ENCODE peak calls at places on chromosomes 6 and 20, in four cellular contexts. V is GM20000, A is T-helper 22 cell, U is iris pigment epithelial cell. T is an unnamed sample.

GRCh38 chr6:134748484-134748883 is 201.4 kb downstream of the ALDH8A1 start:
- DNase-seq in V (no peak), A (no peak), U (no peak), T (no peak)

GRCh38 chr6:112511441-112511840 is 164.3 kb downstream of the RFPL4B start:
- DNase-seq in V (no peak), A (no peak), U (peak), T (no peak)

GRCh38 chr6:42911171-42912021 is 4.5 kb upstream of the PTCRA start:
- DNase-seq in V (no peak), A (no peak), U (peak), T (no peak)

GRCh38 chr6:20379231-20379630 is 22.4 kb upstream of the E2F3 start:
- DNase-seq in V (no peak), A (no peak), U (no peak), T (no peak)

GRCh38 chr6:128518531-128519131 is 1.8 kb downstream of the PTPRK start:
- DNase-seq in V (no peak), A (no peak), U (no peak), T (no peak)

GRCh38 chr6:40535105-40535783 is 51.9 kb downstream of the LRFN2 start:
- DNase-seq in V (no peak), A (no peak), U (no peak), T (no peak)

GRCh38 chr20:25033250-25033940 is 24.5 kb downstream of the ACSS1 start:
- DNase-seq in V (no peak), A (no peak), U (no peak), T (no peak)

GRCh38 chr20:4862661-4863060 is 138.6 kb downstream of the SLC23A2 start:
- DNase-seq in V (no peak), A (no peak), U (no peak), T (no peak)

GRCh38 chr6:62229231-62229630 is 56.8 kb downstream of the KHDRBS2 start:
- DNase-seq in V (no peak), A (no peak), U (no peak), T (no peak)

GRCh38 chr6:30641048-30641447 is 5.9 kb upstream of the C6orf136 start:
- DNase-seq in V (no peak), A (no peak), U (no peak), T (no peak)

GRCh38 chr6:134389129-134389528 is 71.2 kb upstream of the SGK1 start:
- DNase-seq in V (no peak), A (no peak), U (no peak), T (no peak)

GRCh38 chr20:61589055-61589385 is 337.0 kb downstream of the CDH4 start:
- DNase-seq in V (no peak), A (no peak), U (peak), T (no peak)

GRCh38 chr6:31579119-31579505 is 3.1 kb downstream of the LTB start:
- DNase-seq in V (no peak), A (no peak), U (no peak), T (no peak)

GRCh38 chr20:58555078-58555765 is 40.0 kb upstream of the APCDD1L start:
- DNase-seq in V (no peak), A (no peak), U (peak), T (no peak)

GRCh38 chr20:57693002-57693582 is 16.7 kb downstream of the PMEPA1 start:
- DNase-seq in V (no peak), A (no peak), U (no peak), T (no peak)

GRCh38 chr6:29507319-29507718 is 19.6 kb upstream of the MAS1L start:
- DNase-seq in V (no peak), A (no peak), U (no peak), T (no peak)

GRCh38 chr6:157058574-157058973 is 264.7 kb downstream of the TMEM242 start:
- DNase-seq in V (no peak), A (no peak), U (no peak), T (no peak)

GRCh38 chr20:59010995-59011873 is 4.2 kb upstream of the CTSZ start:
- DNase-seq in V (no peak), A (no peak), U (peak), T (peak)

GRCh38 chr6:16486661-16487060 is 248.3 kb downstream of the GMPR start:
- DNase-seq in V (no peak), A (no peak), U (no peak), T (no peak)

GRCh38 chr20:38215789-38216182 is 44.7 kb downstream of the KIAA1755 start:
- DNase-seq in V (no peak), A (no peak), U (no peak), T (no peak)

GRCh38 chr6:30152019-30152673 is 8.9 kb downstream of the TRIM10 start:
- DNase-seq in V (no peak), A (no peak), U (no peak), T (no peak)

GRCh38 chr20:53949319-53949839 is 121.0 kb downstream of the BCAS1 start:
- DNase-seq in V (peak), A (peak), U (peak), T (no peak)

GRCh38 chr6:18242062-18242851 is 22.1 kb downstream of the DEK start:
- DNase-seq in V (no peak), A (no peak), U (peak), T (no peak)

GRCh38 chr6:3534599-3534998 is 77.7 kb upstream of the SLC22A23 start:
- DNase-seq in V (no peak), A (no peak), U (peak), T (no peak)

GRCh38 chr6:135537782-135538301 is 40.3 kb upstream of the AHI1 start:
- DNase-seq in V (no peak), A (no peak), U (peak), T (no peak)

GRCh38 chr20:45911486-45912343 is at the start of gene PLTP:
- DNase-seq in V (peak), A (no peak), U (peak), T (peak)

GRCh38 chr20:61486198-61486597 is 234.1 kb downstream of the CDH4 start:
- DNase-seq in V (no peak), A (no peak), U (no peak), T (no peak)

GRCh38 chr6:44036196-44036595 is 91.1 kb downstream of the MRPL14 start:
- DNase-seq in V (no peak), A (no peak), U (no peak), T (no peak)

GRCh38 chr20:584375-585301 is 25.5 kb downstream of the TCF15 start:
- DNase-seq in V (no peak), A (no peak), U (peak), T (no peak)

GRCh38 chr6:52815167-52816092 is 11.8 kb upstream of the GSTA1 start:
- DNase-seq in V (peak), A (no peak), U (peak), T (no peak)

GRCh38 chr6:84618836-84619235 is 145.6 kb downstream of the TBX18 start:
- DNase-seq in V (no peak), A (no peak), U (peak), T (no peak)

GRCh38 chr6:53704700-53705099 is 39.1 kb upstream of the KLHL31 start:
- DNase-seq in V (no peak), A (no peak), U (no peak), T (no peak)

GRCh38 chr6:147043994-147044477 is 160.2 kb upstream of the STXBP5 start:
- DNase-seq in V (no peak), A (no peak), U (peak), T (no peak)

GRCh38 chr6:12288844-12289654 is 1.1 kb upstream of the EDN1 start:
- DNase-seq in V (peak), A (no peak), U (peak), T (no peak)

GRCh38 chr6:165832471-165832836 is 169.4 kb upstream of the PDE10A start:
- DNase-seq in V (no peak), A (no peak), U (no peak), T (no peak)

GRCh38 chr20:50980071-50980681 is 21.6 kb downstream of the MOCS3 start:
- DNase-seq in V (no peak), A (no peak), U (peak), T (no peak)

GRCh38 chr6:44949595-44950201 is 378.4 kb upstream of the RUNX2 start:
- DNase-seq in V (no peak), A (no peak), U (no peak), T (no peak)

GRCh38 chr6:42820509-42821340 is 38.9 kb downstream of the BICRAL start:
- DNase-seq in V (no peak), A (no peak), U (no peak), T (peak)

GRCh38 chr6:146077992-146078391 is 49.1 kb downstream of the GRM1 start:
- DNase-seq in V (no peak), A (no peak), U (no peak), T (no peak)

T was measured in tibial artery.